ENCODE peak calls at places on chromosome 11, in six cellular contexts. One of them, this sample, is unnamed.
A peak's percentile ranks its signal among the peaks of the same experiment; 100 is the strongest.

GRCh38 chr11:82790723-82791487 is 57.2 kb upstream of the FAM181B start:
- DNase-seq in astrocyte of the cerebellum: no peak
- DNase-seq in GM20000: no peak
- DNase-seq in thyroid gland: no peak
- DNase-seq in CD4-positive, alpha-beta T cell: no peak
- DNase-seq in vagina: no peak
- DNase-seq in this sample: no peak

GRCh38 chr11:17076517-17077239 is 789 bp downstream of the RPS13 start:
- DNase-seq in astrocyte of the cerebellum: no peak
- DNase-seq in thyroid gland: no peak
- DNase-seq in GM20000: no peak
- DNase-seq in vagina: no peak
- DNase-seq in CD4-positive, alpha-beta T cell: no peak
- DNase-seq in this sample: no peak

GRCh38 chr11:72238492-72239295 is 5.3 kb downstream of the PHOX2A start:
- DNase-seq in CD4-positive, alpha-beta T cell: no peak
- DNase-seq in thyroid gland: no peak
- DNase-seq in astrocyte of the cerebellum: no peak
- DNase-seq in vagina: no peak
- DNase-seq in GM20000: peak; percentile 29
- DNase-seq in this sample: no peak

GRCh38 chr11:96267490-96268010 is 75.4 kb downstream of the MAML2 start:
- DNase-seq in GM20000: peak; percentile 75
- DNase-seq in thyroid gland: no peak
- DNase-seq in CD4-positive, alpha-beta T cell: no peak
- DNase-seq in astrocyte of the cerebellum: no peak
- DNase-seq in vagina: no peak
- DNase-seq in this sample: peak; percentile 30

GRCh38 chr11:75633409-75634011 is 35.3 kb downstream of the MAP6 start:
- DNase-seq in CD4-positive, alpha-beta T cell: no peak
- DNase-seq in GM20000: no peak
- DNase-seq in vagina: no peak
- DNase-seq in thyroid gland: no peak
- DNase-seq in astrocyte of the cerebellum: no peak
- DNase-seq in this sample: no peak

GRCh38 chr11:114279778-114280532 is 16.2 kb upstream of the NNMT start:
- DNase-seq in vagina: peak; percentile 88
- DNase-seq in astrocyte of the cerebellum: no peak
- DNase-seq in CD4-positive, alpha-beta T cell: no peak
- DNase-seq in thyroid gland: no peak
- DNase-seq in GM20000: no peak
- DNase-seq in this sample: no peak

GRCh38 chr11:71188073-71188472 is 64.3 kb downstream of the SHANK2 start:
- DNase-seq in GM20000: no peak
- DNase-seq in astrocyte of the cerebellum: no peak
- DNase-seq in thyroid gland: no peak
- DNase-seq in CD4-positive, alpha-beta T cell: no peak
- DNase-seq in vagina: no peak
- DNase-seq in this sample: no peak

GRCh38 chr11:86211619-86212018 is 32.9 kb upstream of the EED start:
- DNase-seq in GM20000: no peak
- DNase-seq in astrocyte of the cerebellum: no peak
- DNase-seq in CD4-positive, alpha-beta T cell: no peak
- DNase-seq in vagina: no peak
- DNase-seq in thyroid gland: no peak
- DNase-seq in this sample: no peak

GRCh38 chr11:78715639-78716311 is 141.1 kb upstream of the NARS2 start:
- DNase-seq in GM20000: peak; percentile 53
- DNase-seq in CD4-positive, alpha-beta T cell: no peak
- DNase-seq in thyroid gland: peak; percentile 66
- DNase-seq in vagina: no peak
- DNase-seq in astrocyte of the cerebellum: peak; percentile 56
- DNase-seq in this sample: no peak

GRCh38 chr11:12859872-12860657 is 149.1 kb upstream of the RASSF10 start:
- DNase-seq in thyroid gland: no peak
- DNase-seq in GM20000: no peak
- DNase-seq in CD4-positive, alpha-beta T cell: no peak
- DNase-seq in astrocyte of the cerebellum: no peak
- DNase-seq in vagina: no peak
- DNase-seq in this sample: no peak

GRCh38 chr11:6655020-6655789 is 404 bp downstream of the DCHS1 start:
- DNase-seq in CD4-positive, alpha-beta T cell: no peak
- DNase-seq in astrocyte of the cerebellum: no peak
- DNase-seq in GM20000: peak; percentile 67
- DNase-seq in thyroid gland: peak; percentile 18
- DNase-seq in vagina: no peak
- DNase-seq in this sample: no peak

GRCh38 chr11:68454767-68455166 is 5.8 kb upstream of the PPP6R3 start:
- DNase-seq in thyroid gland: peak; percentile 57
- DNase-seq in astrocyte of the cerebellum: no peak
- DNase-seq in vagina: no peak
- DNase-seq in GM20000: no peak
- DNase-seq in CD4-positive, alpha-beta T cell: no peak
- DNase-seq in this sample: no peak

GRCh38 chr11:33383075-33383919 is 126.1 kb downstream of the HIPK3 start:
- DNase-seq in thyroid gland: no peak
- DNase-seq in astrocyte of the cerebellum: peak; percentile 76
- DNase-seq in vagina: no peak
- DNase-seq in GM20000: no peak
- DNase-seq in CD4-positive, alpha-beta T cell: no peak
- DNase-seq in this sample: no peak

GRCh38 chr11:45254070-45254469 is 32.1 kb downstream of the SYT13 start:
- DNase-seq in vagina: no peak
- DNase-seq in CD4-positive, alpha-beta T cell: no peak
- DNase-seq in astrocyte of the cerebellum: no peak
- DNase-seq in thyroid gland: no peak
- DNase-seq in GM20000: no peak
- DNase-seq in this sample: no peak

GRCh38 chr11:33690290-33691050 is 10.2 kb downstream of the C11orf91 start:
- DNase-seq in CD4-positive, alpha-beta T cell: no peak
- DNase-seq in GM20000: no peak
- DNase-seq in astrocyte of the cerebellum: peak; percentile 78
- DNase-seq in vagina: peak; percentile 94
- DNase-seq in thyroid gland: peak; percentile 41
- DNase-seq in this sample: no peak

GRCh38 chr11:91946397-91947090 is 278.1 kb upstream of the FAT3 start:
- DNase-seq in thyroid gland: no peak
- DNase-seq in astrocyte of the cerebellum: no peak
- DNase-seq in vagina: no peak
- DNase-seq in GM20000: no peak
- DNase-seq in CD4-positive, alpha-beta T cell: no peak
- DNase-seq in this sample: no peak

GRCh38 chr11:128711136-128711535 is 17.3 kb downstream of the FLI1 start:
- DNase-seq in GM20000: no peak
- DNase-seq in vagina: no peak
- DNase-seq in thyroid gland: no peak
- DNase-seq in astrocyte of the cerebellum: no peak
- DNase-seq in CD4-positive, alpha-beta T cell: no peak
- DNase-seq in this sample: no peak

GRCh38 chr11:1771700-1772099 is 8.0 kb upstream of the CTSD start:
- DNase-seq in GM20000: no peak
- DNase-seq in thyroid gland: no peak
- DNase-seq in astrocyte of the cerebellum: no peak
- DNase-seq in vagina: no peak
- DNase-seq in CD4-positive, alpha-beta T cell: no peak
- DNase-seq in this sample: no peak

GRCh38 chr11:113161671-113162589 is 152.5 kb upstream of the TTC12 start:
- DNase-seq in GM20000: no peak
- DNase-seq in CD4-positive, alpha-beta T cell: no peak
- DNase-seq in astrocyte of the cerebellum: no peak
- DNase-seq in vagina: peak; percentile 84
- DNase-seq in thyroid gland: peak; percentile 42
- DNase-seq in this sample: no peak

GRCh38 chr11:113163291-113164030 is 150.9 kb upstream of the TTC12 start:
- DNase-seq in CD4-positive, alpha-beta T cell: no peak
- DNase-seq in GM20000: no peak
- DNase-seq in vagina: peak; percentile 86
- DNase-seq in thyroid gland: peak; percentile 78
- DNase-seq in astrocyte of the cerebellum: no peak
- DNase-seq in this sample: no peak

GRCh38 chr11:113160652-113161051 is 153.7 kb upstream of the TTC12 start:
- DNase-seq in vagina: peak; percentile 87
- DNase-seq in CD4-positive, alpha-beta T cell: no peak
- DNase-seq in thyroid gland: no peak
- DNase-seq in astrocyte of the cerebellum: no peak
- DNase-seq in GM20000: no peak
- DNase-seq in this sample: no peak

GRCh38 chr11:113162590-113162961 is 151.8 kb upstream of the TTC12 start:
- DNase-seq in CD4-positive, alpha-beta T cell: no peak
- DNase-seq in vagina: peak; percentile 27
- DNase-seq in GM20000: no peak
- DNase-seq in astrocyte of the cerebellum: peak; percentile 49
- DNase-seq in thyroid gland: no peak
- DNase-seq in this sample: no peak

DNA sequence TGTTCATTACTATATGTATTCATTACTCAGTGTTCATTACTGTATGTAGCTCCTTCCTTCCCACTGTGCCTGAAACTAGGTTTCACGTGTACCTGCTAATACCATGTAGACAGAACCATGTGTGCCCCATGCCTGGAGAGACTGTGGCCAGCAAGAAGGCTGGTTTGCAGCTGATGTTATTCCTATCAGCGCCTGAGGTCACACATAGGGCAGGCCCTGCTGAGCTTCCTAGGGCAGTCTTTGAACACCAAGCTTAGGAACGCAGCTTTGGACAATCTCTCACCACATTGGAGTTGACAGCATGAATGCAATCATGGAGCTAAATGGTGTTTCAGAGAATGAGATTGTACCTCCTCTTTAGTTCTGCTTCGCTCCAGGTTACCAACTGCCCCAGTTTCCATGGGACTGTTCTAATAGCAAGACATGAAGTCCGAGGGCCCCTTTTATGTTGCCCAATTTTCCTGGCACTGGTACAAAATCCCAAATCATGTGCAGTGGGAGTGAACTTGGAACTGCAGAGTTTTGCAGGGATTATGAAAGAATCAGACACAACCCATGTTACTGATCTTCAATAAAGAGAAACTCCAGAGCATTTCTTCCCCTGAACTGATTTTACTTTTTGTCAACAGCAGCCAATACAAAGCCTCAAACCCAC is 154.3 kb upstream of the TTC12 start:
- DNase-seq in GM20000: no peak
- DNase-seq in vagina: peak; percentile 88
- DNase-seq in CD4-positive, alpha-beta T cell: no peak
- DNase-seq in thyroid gland: no peak
- DNase-seq in astrocyte of the cerebellum: no peak
- DNase-seq in this sample: no peak
- TF ChIP-seq CTCF in GM20000: no peak
- TF ChIP-seq CTCF in vagina: no peak
- TF ChIP-seq CTCF in CD4-positive, alpha-beta T cell: no peak
- TF ChIP-seq CTCF in thyroid gland: no peak
- TF ChIP-seq CTCF in astrocyte of the cerebellum: no peak
- TF ChIP-seq CTCF in this sample: no peak

DNA sequence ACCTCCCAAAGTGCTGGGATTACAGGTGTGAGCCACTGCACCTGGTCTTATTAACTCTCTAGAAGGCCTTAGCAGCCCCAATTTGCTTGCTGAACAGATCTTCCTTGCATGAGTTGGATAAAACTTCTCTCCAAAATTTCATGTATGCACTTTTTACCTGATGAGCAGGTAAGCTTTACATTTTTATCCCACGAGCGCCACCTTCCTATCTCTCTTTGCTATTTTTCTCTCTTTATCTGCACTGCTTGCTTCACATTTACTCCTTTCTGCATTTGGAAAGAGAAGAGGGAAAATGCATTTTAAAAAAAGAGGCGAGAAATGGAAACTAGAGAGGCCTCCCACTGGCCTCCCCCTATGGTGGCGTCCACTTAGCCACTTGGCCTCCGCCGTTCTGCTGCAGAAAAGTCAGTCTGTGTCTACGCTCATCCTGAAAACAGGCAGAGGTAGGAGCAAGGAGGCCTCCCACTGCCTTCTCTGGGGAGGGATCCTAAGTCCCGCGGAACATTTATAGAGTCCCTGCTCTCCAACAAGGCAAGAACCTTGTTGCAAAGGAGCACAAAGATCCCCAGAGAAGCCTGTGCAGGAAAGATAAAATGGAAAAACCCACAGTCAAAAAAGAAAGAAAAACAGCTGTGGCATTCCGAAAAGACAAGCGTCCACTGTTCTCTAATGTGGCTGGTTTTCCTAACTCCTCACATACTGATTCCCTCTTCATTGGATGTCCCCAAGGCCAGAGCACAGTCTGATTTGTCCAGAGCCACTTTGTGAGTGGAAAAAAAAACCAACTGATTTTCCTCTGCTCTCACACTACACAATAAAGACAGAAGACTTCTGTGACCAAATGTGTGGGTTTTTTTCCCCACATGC is 62.2 kb upstream of the INCENP start:
- DNase-seq in GM20000: no peak
- DNase-seq in astrocyte of the cerebellum: no peak
- DNase-seq in vagina: no peak
- DNase-seq in CD4-positive, alpha-beta T cell: no peak
- DNase-seq in thyroid gland: peak; percentile 16
- DNase-seq in this sample: no peak
- TF ChIP-seq CTCF in GM20000: no peak
- TF ChIP-seq CTCF in astrocyte of the cerebellum: no peak
- TF ChIP-seq CTCF in vagina: no peak
- TF ChIP-seq CTCF in CD4-positive, alpha-beta T cell: no peak
- TF ChIP-seq CTCF in thyroid gland: peak; percentile 60
- TF ChIP-seq CTCF in this sample: no peak

GRCh38 chr11:100190395-100190794 is 496.7 kb upstream of the ARHGAP42 start:
- DNase-seq in thyroid gland: no peak
- DNase-seq in astrocyte of the cerebellum: no peak
- DNase-seq in vagina: no peak
- DNase-seq in GM20000: no peak
- DNase-seq in CD4-positive, alpha-beta T cell: no peak
- DNase-seq in this sample: no peak
- TF ChIP-seq CTCF in thyroid gland: no peak
- TF ChIP-seq CTCF in astrocyte of the cerebellum: no peak
- TF ChIP-seq CTCF in vagina: no peak
- TF ChIP-seq CTCF in GM20000: no peak
- TF ChIP-seq CTCF in CD4-positive, alpha-beta T cell: no peak
- TF ChIP-seq CTCF in this sample: no peak

DNA sequence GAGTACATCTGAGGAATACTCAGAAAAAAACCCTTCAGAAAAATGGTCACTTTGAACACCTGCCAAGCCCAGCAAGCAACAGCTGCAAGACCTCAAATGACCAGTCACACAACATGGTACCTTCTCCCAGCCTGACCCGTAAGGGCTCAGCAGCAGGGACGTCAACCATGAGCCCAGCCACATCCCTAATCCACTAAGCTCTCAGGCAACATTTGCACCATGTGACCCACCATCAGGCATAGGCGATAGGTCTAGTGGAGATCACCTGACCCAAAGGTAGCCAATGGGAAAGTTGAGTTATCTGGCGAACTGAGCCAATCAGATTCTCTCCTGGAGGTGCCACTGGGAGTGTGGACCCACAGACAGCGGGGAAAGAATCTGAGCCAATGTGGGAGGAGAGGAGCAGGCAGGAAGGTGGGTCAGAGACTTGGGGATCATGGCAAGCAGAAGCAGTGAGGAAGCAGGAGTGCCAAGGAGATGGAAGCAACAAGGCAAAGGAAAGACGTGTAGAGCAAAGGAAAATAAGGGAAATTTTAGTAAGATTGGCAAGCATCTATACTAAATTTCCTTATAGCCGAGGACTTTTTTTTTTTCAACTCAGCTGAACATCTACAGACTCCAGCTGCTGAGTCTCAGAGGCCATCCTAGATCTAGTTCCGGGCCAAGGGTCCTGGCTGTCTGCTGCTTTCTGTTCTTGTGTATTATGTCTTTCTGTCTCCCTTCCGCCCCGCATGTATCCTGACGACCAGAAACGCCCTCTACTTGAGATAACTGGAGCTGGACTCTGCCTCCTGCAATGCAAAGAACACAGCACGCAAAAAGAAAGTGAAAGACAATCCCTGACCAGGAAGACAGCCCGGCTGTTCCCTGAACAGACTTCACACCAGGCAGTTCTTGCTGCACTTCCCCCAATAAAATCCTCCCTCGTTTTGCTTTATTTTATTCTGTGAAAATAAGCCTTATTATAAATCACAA is 11.0 kb upstream of the PLAAT2 start:
- DNase-seq in GM20000: peak; percentile 32
- DNase-seq in vagina: no peak
- DNase-seq in thyroid gland: peak; percentile 65
- DNase-seq in astrocyte of the cerebellum: peak; percentile 19
- DNase-seq in CD4-positive, alpha-beta T cell: peak; percentile 46
- DNase-seq in this sample: no peak
- TF ChIP-seq CTCF in GM20000: no peak
- TF ChIP-seq CTCF in vagina: no peak
- TF ChIP-seq CTCF in thyroid gland: no peak
- TF ChIP-seq CTCF in astrocyte of the cerebellum: no peak
- TF ChIP-seq CTCF in CD4-positive, alpha-beta T cell: no peak
- TF ChIP-seq CTCF in this sample: no peak

This sample was measured in natural killer cell.